ENCODE peak calls at places on chromosomes 13 and 19, in four cellular contexts. U is fibroblast of lung; L is CD4-positive, CD25-positive, alpha-beta regulatory T cell; D is upper lobe of right lung. W is an unnamed sample. For H3K27me3, the result is how much of the 10 kb centered on the place peaks cover.

GRCh38 chr19:11987405-11988231 is 22.8 kb downstream of the ZNF763 start:
- DNase-seq in L (peak), U (peak), D (peak), W (peak)

GRCh38 chr19:19064098-19064722 is 416 bp downstream of the SLC25A42 start:
- DNase-seq in U (no peak), L (no peak), D (no peak), W (no peak)

GRCh38 chr19:7533925-7534480 is 1.5 kb upstream of the PNPLA6 start:
- DNase-seq in L (peak), U (peak), D (peak), W (peak)

GRCh38 chr19:33220735-33221134 is 4.9 kb downstream of the SLC7A10 start:
- DNase-seq in U (no peak), D (no peak), L (no peak), W (no peak)

GRCh38 chr19:54229146-54229545 is 6.3 kb upstream of the LILRB3 start:
- DNase-seq in L (no peak), D (no peak), U (no peak), W (no peak)

GRCh38 chr19:29681422-29682235 is 16.4 kb downstream of the PLEKHF1 start:
- DNase-seq in D (no peak), U (peak), L (no peak), W (no peak)

GRCh38 chr13:104810242-104810641 is 1725.2 kb downstream of the EFNB2 start:
- DNase-seq in D (no peak), L (no peak), U (no peak), W (no peak)

GRCh38 chr13:25677956-25678355 is 306.2 kb downstream of the ATP8A2 start:
- DNase-seq in U (no peak), L (no peak), D (no peak), W (no peak)

GRCh38 chr13:44128522-44128921 is 245.1 kb upstream of the SERP2 start:
- DNase-seq in L (no peak), D (no peak), U (peak), W (no peak)

GRCh38 chr13:31452525-31452924 is 252.8 kb downstream of the B3GLCT start:
- DNase-seq in U (no peak), D (no peak), L (no peak), W (no peak)

GRCh38 chr19:3302755-3303154 is 63.6 kb upstream of the NFIC start:
- DNase-seq in U (peak), D (no peak), L (no peak), W (peak)

GRCh38 chr19:12159773-12160414 is 3.0 kb upstream of the ZNF136 start:
- DNase-seq in L (no peak), U (no peak), D (no peak), W (no peak)

GRCh38 chr13:37597477-37597876 is 1.1 kb downstream of the POSTN start:
- DNase-seq in L (no peak), D (no peak), U (no peak), W (no peak)

GRCh38 chr13:99741979-99742378 is 229.6 kb downstream of the ZIC5 start:
- DNase-seq in U (no peak), L (no peak), D (no peak), W (no peak)

GRCh38 chr13:30047154-30047874 is 196.9 kb upstream of the UBL3 start:
- DNase-seq in U (no peak), L (peak), D (no peak), W (no peak)

GRCh38 chr19:33507021-33507956 is 14.3 kb downstream of the PEPD start:
- DNase-seq in U (no peak), L (no peak), D (no peak), W (no peak)

GRCh38 chr13:73520566-73521290 is 461.9 kb downstream of the KLF5 start:
- DNase-seq in D (no peak), L (peak), U (no peak), W (no peak)

GRCh38 chr13:52447815-52448552 is 2.5 kb downstream of the VPS36 start:
- DNase-seq in L (no peak), U (no peak), D (no peak), W (peak)

GRCh38 chr19:2315818-2316353 is 7.9 kb upstream of the LINGO3 start:
- DNase-seq in D (peak), U (peak), L (peak), W (peak)

GRCh38 chr19:52665529-52665928 is 27.4 kb upstream of the ZNF83 start:
- DNase-seq in D (no peak), U (no peak), L (no peak), W (no peak)

GRCh38 chr19:28841531-28841930 is 371.4 kb downstream of the UQCRFS1 start:
- DNase-seq in U (no peak), D (no peak), L (no peak), W (no peak)

GRCh38 chr19:2962018-2962670 is 15.2 kb upstream of the TLE6 start:
- DNase-seq in D (no peak), L (peak), U (peak), W (peak)

GRCh38 chr13:42835012-42835411 is 53.6 kb downstream of the FAM216B start:
- DNase-seq in D (no peak), U (no peak), L (no peak), W (no peak)

GRCh38 chr19:19382118-19382517 is 23.4 kb upstream of the GATAD2A start:
- DNase-seq in U (no peak), D (no peak), L (no peak), W (no peak)

GRCh38 chr19:10270180-10270615 is 722 bp upstream of the ICAM1 start:
- DNase-seq in D (peak), U (no peak), L (peak), W (peak)

GRCh38 chr13:114061047-114061446 is 71.4 kb downstream of the RASA3 start:
- DNase-seq in U (no peak), D (no peak), L (no peak), W (no peak)

GRCh38 chr19:19997656-19998268 is 41.5 kb downstream of the ZNF682 start:
- DNase-seq in D (no peak), L (peak), U (no peak), W (peak)

DNA sequence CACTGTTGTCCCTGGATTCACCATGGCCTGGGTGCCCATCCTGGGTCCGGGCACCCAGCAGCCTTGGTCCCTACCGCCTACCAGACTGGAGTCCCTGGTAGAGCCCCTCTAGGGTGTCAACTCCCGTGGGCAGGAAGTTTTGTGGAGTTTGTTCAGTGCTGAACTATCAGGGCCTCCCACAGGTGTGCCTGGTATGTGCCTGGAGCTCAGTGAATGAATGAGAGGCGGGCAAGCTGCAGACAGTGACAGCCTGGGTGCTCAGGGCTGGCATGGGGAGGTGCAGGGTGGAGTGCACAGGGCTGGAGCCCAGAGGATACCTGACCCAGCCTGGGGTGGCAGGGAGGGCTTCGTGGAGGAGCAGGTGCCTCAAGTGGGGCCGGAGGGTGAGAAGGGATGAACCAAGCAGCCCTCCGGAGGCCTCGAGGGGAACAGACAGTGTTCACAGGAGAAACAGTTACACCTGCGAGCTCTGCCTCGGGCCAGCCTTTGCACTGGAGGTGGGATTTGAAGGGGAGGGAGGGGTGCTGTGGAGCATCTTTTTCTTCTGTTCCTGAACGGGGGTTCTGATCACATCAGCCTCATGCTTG is 29.6 kb downstream of the PAK4 start:
- DNase-seq in D (no peak), L (no peak), U (no peak), W (no peak)
- H3K27ac ChIP-seq in D (no peak), L (no peak), U (no peak), W (no peak)

GRCh38 chr19:41925208-41926003 is 2.8 kb downstream of the ERFL start:
- DNase-seq in U (no peak), D (no peak), L (no peak), W (no peak)

GRCh38 chr19:41927810-41928192 is 448 bp downstream of the ERFL start:
- DNase-seq in U (no peak), D (no peak), L (no peak), W (peak)

GRCh38 chr19:41924151-41925145 is 3.8 kb downstream of the ERFL start:
- DNase-seq in D (no peak), U (no peak), L (no peak), W (no peak)

GRCh38 chr19:41926861-41927809 is 1.1 kb downstream of the ERFL start:
- DNase-seq in D (no peak), U (no peak), L (no peak), W (no peak)

GRCh38 chr19:41926028-41926860 is 2.0 kb downstream of the ERFL start:
- DNase-seq in D (no peak), U (no peak), L (no peak), W (no peak)
- H3K27me3 ChIP-seq in D (half or more), U (half or more), L (under half), W (under half)

GRCh38 chr13:49540552-49540951 is 44.8 kb downstream of the PHF11 start:
- DNase-seq in D (no peak), L (peak), U (peak), W (no peak)
- H3K27ac ChIP-seq in D (peak), L (peak), U (no peak), W (peak)

DNA sequence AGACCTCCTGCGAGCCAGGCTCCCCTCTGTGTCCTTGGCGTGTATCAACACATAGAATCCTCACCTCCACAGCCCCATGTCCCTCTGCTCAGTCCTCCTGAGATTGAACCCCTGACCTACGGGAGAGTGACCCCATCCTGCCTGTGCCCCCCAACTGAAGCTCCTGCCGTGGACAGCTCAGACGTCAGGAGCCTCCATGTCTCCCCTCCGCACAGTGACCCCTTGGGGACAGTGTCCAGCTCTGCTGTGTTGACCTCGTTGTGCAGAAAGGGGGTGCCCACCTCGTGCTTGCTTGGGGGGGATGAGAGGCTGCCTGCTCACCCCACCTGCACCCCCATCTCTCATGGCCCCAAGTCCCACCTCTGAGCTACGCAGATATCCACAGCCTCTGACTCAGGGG is 490 bp upstream of the SIGLEC9 start:
- DNase-seq in L (no peak), D (peak), U (no peak), W (no peak)
- H3K27me3 ChIP-seq in L (under half), D (under half), U (under half), W (under half)

DNA sequence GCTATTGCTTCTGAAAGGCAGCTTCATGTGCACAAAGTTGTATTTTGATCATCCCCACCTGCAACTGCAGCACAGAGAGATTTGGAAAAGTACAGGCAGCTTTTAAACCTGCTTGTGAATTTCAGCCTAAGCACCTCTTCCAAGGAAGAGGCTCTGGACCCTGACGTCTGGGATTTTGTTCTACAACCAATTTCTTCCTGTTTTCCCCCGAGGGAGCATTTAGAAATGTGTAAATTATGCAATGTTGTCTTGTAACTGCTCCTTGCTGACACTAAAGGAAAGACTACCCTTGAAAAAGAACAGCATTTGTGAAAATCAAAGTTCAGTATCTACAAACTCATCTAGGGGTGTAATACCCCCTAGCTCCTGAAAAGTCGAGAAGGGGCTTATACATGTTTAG is 15.4 kb downstream of the MED26 start:
- DNase-seq in U (no peak), D (no peak), L (no peak), W (no peak)
- H3K27ac ChIP-seq in U (no peak), D (peak), L (no peak), W (peak)

DNA sequence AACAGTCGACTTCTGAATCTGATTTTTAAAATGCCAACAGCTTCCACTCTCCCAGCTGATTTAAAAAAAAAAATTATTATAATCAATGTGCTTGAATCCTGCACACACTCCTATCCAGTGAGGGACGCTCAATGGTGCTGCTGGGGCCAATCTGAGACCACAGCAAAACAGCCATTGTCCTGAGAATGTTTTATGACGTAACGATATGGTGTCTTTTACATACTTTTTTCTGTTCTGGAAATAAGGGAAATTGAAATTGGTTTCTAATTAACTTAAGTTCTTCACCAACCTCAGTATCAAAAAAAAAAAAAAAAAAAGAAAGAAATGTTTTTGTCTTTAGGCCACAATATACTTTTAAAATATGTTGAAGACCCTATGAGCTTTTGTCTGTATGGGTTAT is 66.1 kb upstream of the SOX1 start:
- DNase-seq in L (no peak), U (no peak), D (no peak), W (peak)
- H3K27me3 ChIP-seq in L (under half), U (under half), D (under half), W (under half)

GRCh38 chr13:111176421-111176820 is 61.3 kb downstream of the ARHGEF7 start:
- DNase-seq in U (no peak), L (no peak), D (no peak), W (no peak)
- H3K27ac ChIP-seq in U (no peak), L (peak), D (peak), W (no peak)

DNA sequence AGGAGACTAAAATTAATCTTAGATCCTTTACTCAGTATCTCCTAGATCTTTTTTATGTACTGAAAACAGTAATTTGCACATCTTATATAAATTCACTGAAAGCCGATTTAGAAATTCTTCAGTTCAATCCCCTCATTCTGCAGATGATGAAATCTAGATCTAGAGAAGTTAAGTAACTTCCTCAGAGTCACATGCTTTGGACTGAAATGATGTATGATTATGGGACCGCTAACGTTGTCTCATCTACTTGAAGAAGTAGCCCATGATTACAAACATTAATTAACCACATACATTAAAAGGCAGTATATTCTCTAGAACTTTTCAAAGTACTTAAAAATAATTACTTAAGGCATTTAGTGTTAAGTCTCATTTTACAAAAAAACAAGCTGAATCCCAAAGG is 37.8 kb downstream of the ELF1 start:
- DNase-seq in U (peak), L (peak), D (no peak), W (peak)
- H3K27me3 ChIP-seq in U (under half), L (under half), D (under half), W (under half)